ENCODE peak calls at places on chromosomes 1 and 21, in six cellular contexts. R is heart right ventricle, U is NCI-H446, S is nephron progenitor cell, M is lower lobe of right lung, T is GM19239. H is an unnamed sample.

GRCh38 chr1:4959216-4959615 is 304.8 kb downstream of the AJAP1 start:
- DNase-seq in R (no peak), U (no peak), S (no peak), M (no peak), T (no peak), H (no peak)

GRCh38 chr1:179817789-179818188 is 59.8 kb downstream of the TOR1AIP2 start:
- DNase-seq in R (peak), U (no peak), S (no peak), M (no peak), T (no peak), H (peak)

GRCh38 chr1:77447669-77448068 is 165.8 kb downstream of the AK5 start:
- DNase-seq in R (no peak), U (no peak), S (no peak), M (no peak), T (no peak), H (no peak)

GRCh38 chr1:216330262-216330661 is 93.0 kb downstream of the USH2A start:
- DNase-seq in R (no peak), U (no peak), S (no peak), M (no peak), T (no peak), H (no peak)

GRCh38 chr1:21468597-21468996 is 28.7 kb downstream of the NBPF3 start:
- DNase-seq in R (no peak), U (no peak), S (peak), M (no peak), T (no peak), H (no peak)

GRCh38 chr1:169106921-169107672 is 607 bp downstream of the ATP1B1 start:
- DNase-seq in R (no peak), U (peak), S (peak), M (peak), T (no peak), H (no peak)

GRCh38 chr1:234853906-234854647 is 244.1 kb upstream of the IRF2BP2 start:
- DNase-seq in R (no peak), U (no peak), S (no peak), M (no peak), T (no peak), H (no peak)

GRCh38 chr1:178908358-178908757 is 37.5 kb upstream of the ANGPTL1 start:
- DNase-seq in R (no peak), U (peak), S (no peak), M (no peak), T (no peak), H (no peak)

GRCh38 chr21:42991992-42992740 is 17.8 kb downstream of the PKNOX1 start:
- DNase-seq in R (peak), U (no peak), S (no peak), M (peak), T (no peak), H (peak)

H was measured in Right ventricle myocardium inferior.